ENCODE peak calls at places on chromosomes 4 and X, in seven cellular contexts. Q is effector CD4-positive, alpha-beta T cell; P is LHCN-M2; R is renal cortical epithelial cell; E is germinal center; M is GM23338; A is stimulated activated CD4-positive, alpha-beta T cell treated with anti-CD3 and anti-CD28 coated beads, Interleukin-2, amount 100 ng/mL, for 48 hours. D is an unnamed sample.

GRCh38 chr4:182478475-182478874 is 235.3 kb downstream of the TENM3 start:
- DNase-seq in Q (no peak), P (peak), R (peak), E (peak), M (peak), A (no peak), D (peak)

GRCh38 chrX:16743604-16744325 is 24.4 kb downstream of the SYAP1 start:
- DNase-seq in Q (no peak), P (peak), R (peak), E (no peak), M (no peak), A (no peak), D (peak)

GRCh38 chr4:53022162-53023100 is 160.3 kb downstream of the RASL11B start:
- DNase-seq in Q (no peak), P (no peak), R (no peak), E (no peak), M (no peak), A (no peak), D (no peak)

GRCh38 chr4:65071532-65071931 is 598.8 kb downstream of the EPHA5 start:
- DNase-seq in Q (no peak), P (peak), R (peak), E (no peak), M (no peak), A (no peak), D (no peak)

GRCh38 chr4:66606908-66607307 is 936.6 kb upstream of the EPHA5 start:
- DNase-seq in Q (no peak), P (no peak), R (no peak), E (no peak), M (peak), A (no peak), D (no peak)

GRCh38 chrX:137031517-137032377 is 2.0 kb downstream of the GPR101 start:
- DNase-seq in Q (peak), P (peak), R (peak), E (peak), M (peak), A (peak), D (peak)

GRCh38 chrX:104136241-104137019 is 20.4 kb downstream of the SLC25A53 start:
- DNase-seq in Q (peak), P (peak), R (peak), E (peak), M (peak), A (peak), D (peak)

GRCh38 chr4:75769044-75769443 is 44.7 kb downstream of the USO1 start:
- DNase-seq in Q (no peak), P (peak), R (no peak), E (no peak), M (no peak), A (no peak), D (peak)

GRCh38 chrX:2793752-2794151 is 35.0 kb upstream of the GYG2 start:
- DNase-seq in Q (no peak), P (no peak), R (no peak), E (no peak), M (no peak), A (no peak), D (no peak)

GRCh38 chrX:78673256-78673655 is 14.1 kb upstream of the RTL3 start:
- DNase-seq in Q (no peak), P (peak), R (peak), E (no peak), M (no peak), A (no peak), D (no peak)

GRCh38 chr4:80240976-80241375 is 25.5 kb upstream of the FGF5 start:
- DNase-seq in Q (no peak), P (no peak), R (no peak), E (no peak), M (no peak), A (no peak), D (peak)

GRCh38 chrX:155148724-155149537 is 67.3 kb upstream of the VBP1 start:
- DNase-seq in Q (no peak), P (peak), R (peak), E (peak), M (peak), A (peak), D (peak)

GRCh38 chr4:69860007-69860406 is at the start of gene SULT1E1:
- DNase-seq in Q (no peak), P (no peak), R (peak), E (no peak), M (peak), A (no peak), D (peak)

GRCh38 chr4:27098034-27098433 is 237.4 kb downstream of the STIM2 start:
- DNase-seq in Q (no peak), P (no peak), R (no peak), E (no peak), M (no peak), A (no peak), D (no peak)

GRCh38 chr4:56727150-56727549 is 46.1 kb upstream of the HOPX start:
- DNase-seq in Q (no peak), P (peak), R (no peak), E (no peak), M (peak), A (no peak), D (peak)

GRCh38 chr4:141391771-141392170 is 171.1 kb downstream of the ZNF330 start:
- DNase-seq in Q (no peak), P (no peak), R (peak), E (no peak), M (no peak), A (no peak), D (no peak)

GRCh38 chrX:2584216-2584615 is 83.4 kb upstream of the DHRSX start:
- DNase-seq in Q (no peak), P (no peak), R (no peak), E (no peak), M (peak), A (no peak), D (no peak)

GRCh38 chr4:1240721-1241465 is 8.0 kb downstream of the CTBP1 start:
- DNase-seq in Q (no peak), P (no peak), R (no peak), E (no peak), M (no peak), A (no peak), D (no peak)

GRCh38 chr4:159071969-159072765 is 30.7 kb upstream of the RAPGEF2 start:
- DNase-seq in Q (no peak), P (no peak), R (no peak), E (no peak), M (no peak), A (no peak), D (peak)

GRCh38 chrX:25726539-25726938 is 411.6 kb upstream of the MAGEB18 start:
- DNase-seq in Q (no peak), P (no peak), R (peak), E (no peak), M (no peak), A (no peak), D (no peak)

GRCh38 chr4:42278709-42279324 is 118.5 kb upstream of the SHISA3 start:
- DNase-seq in Q (no peak), P (no peak), R (no peak), E (no peak), M (peak), A (no peak), D (no peak)

GRCh38 chr4:155299103-155299502 is 77.7 kb downstream of the MAP9 start:
- DNase-seq in Q (no peak), P (no peak), R (no peak), E (no peak), M (no peak), A (no peak), D (no peak)

GRCh38 chr4:4289575-4289929 is 402 bp downstream of the LYAR start:
- DNase-seq in Q (no peak), P (no peak), R (peak), E (no peak), M (no peak), A (no peak), D (no peak)

GRCh38 chr4:144748814-144749555 is 103.0 kb downstream of the HHIP start:
- DNase-seq in Q (no peak), P (no peak), R (no peak), E (no peak), M (no peak), A (no peak), D (no peak)

GRCh38 chr4:110196871-110197420 is 1.5 kb downstream of the ELOVL6 start:
- DNase-seq in Q (peak), P (peak), R (peak), E (peak), M (peak), A (peak), D (peak)

D was measured in IMR-90.